ENCODE peak calls at places on chromosome 12, in four cellular contexts. V is fibroblast of the aortic adventitia; Q is activated CD8-positive, alpha-beta memory T cell treated with anti-CD3 and anti-CD28 coated beads for 48 hours; F is GM23248. B is an unnamed sample.

GRCh38 chr12:52037248-52037861 is 13.9 kb upstream of the NR4A1 start:
- DNase-seq in V (peak), Q (no peak), F (peak), B (peak)

GRCh38 chr12:111411187-111411764 is 5.6 kb downstream of the SH2B3 start:
- DNase-seq in V (no peak), Q (no peak), F (peak), B (peak)

GRCh38 chr12:33427071-33427470 is 12.5 kb downstream of the SYT10 start:
- DNase-seq in V (peak), Q (no peak), F (no peak), B (peak)

GRCh38 chr12:8033153-8034044 is 883 bp downstream of the FOXJ2 start:
- DNase-seq in V (no peak), Q (no peak), F (peak), B (peak)

GRCh38 chr12:9345163-9345562 is 137.0 kb upstream of the PZP start:
- DNase-seq in V (no peak), Q (no peak), F (no peak), B (no peak)

GRCh38 chr12:73906757-73907156 is 630.9 kb upstream of the ATXN7L3B start:
- DNase-seq in V (no peak), Q (no peak), F (no peak), B (no peak)

GRCh38 chr12:118371354-118372282 is 1.1 kb downstream of the TAOK3 start:
- DNase-seq in V (no peak), Q (no peak), F (peak), B (peak)

GRCh38 chr12:127494961-127495915 is 771.7 kb upstream of the TMEM132C start:
- DNase-seq in V (no peak), Q (no peak), F (no peak), B (no peak)

GRCh38 chr12:62659457-62660295 is 193.1 kb downstream of the MON2 start:
- DNase-seq in V (no peak), Q (no peak), F (peak), B (peak)

GRCh38 chr12:50569876-50570275 is 65.1 kb downstream of the DIP2B start:
- DNase-seq in V (peak), Q (no peak), F (peak), B (no peak)

GRCh38 chr12:96172981-96173380 is 21.2 kb upstream of the ELK3 start:
- DNase-seq in V (no peak), Q (no peak), F (no peak), B (no peak)

GRCh38 chr12:91219511-91219910 is 36.9 kb upstream of the DCN start:
- DNase-seq in V (peak), Q (no peak), F (peak), B (peak)

GRCh38 chr12:101459642-101460346 is 15.3 kb upstream of the SPIC start:
- DNase-seq in V (peak), Q (no peak), F (peak), B (peak)

GRCh38 chr12:43480591-43480990 is 71.4 kb downstream of the ADAMTS20 start:
- DNase-seq in V (no peak), Q (no peak), F (no peak), B (no peak)

GRCh38 chr12:67766370-67766769 is 117.8 kb downstream of the DYRK2 start:
- DNase-seq in V (peak), Q (no peak), F (peak), B (peak)

GRCh38 chr12:124698998-124699305 is 131.5 kb upstream of the NCOR2 start:
- DNase-seq in V (no peak), Q (no peak), F (no peak), B (no peak)

GRCh38 chr12:124588689-124589318 is 21.4 kb upstream of the NCOR2 start:
- DNase-seq in V (peak), Q (no peak), F (peak), B (peak)

GRCh38 chr12:2410490-2410889 is 357.7 kb downstream of the CACNA1C start:
- DNase-seq in V (no peak), Q (no peak), F (no peak), B (no peak)

GRCh38 chr12:102513272-102513671 is 32.9 kb upstream of the IGF1 start:
- DNase-seq in V (no peak), Q (no peak), F (no peak), B (no peak)

GRCh38 chr12:109147954-109148353 is 31.6 kb downstream of the ACACB start:
- DNase-seq in V (peak), Q (no peak), F (peak), B (no peak)

GRCh38 chr12:98736352-98737326 is 91.5 kb downstream of the APAF1 start:
- DNase-seq in V (no peak), Q (no peak), F (no peak), B (peak)

GRCh38 chr12:87816186-87816585 is 213.0 kb downstream of the C12orf50 start:
- DNase-seq in V (peak), Q (no peak), F (peak), B (peak)

GRCh38 chr12:13102481-13103195 is 829 bp downstream of the GSG1 start:
- DNase-seq in V (peak), Q (no peak), F (peak), B (no peak)

GRCh38 chr12:31732926-31733548 is 4.2 kb upstream of the AMN1 start:
- DNase-seq in V (peak), Q (peak), F (peak), B (peak)

GRCh38 chr12:132249747-132250478 is 79.5 kb downstream of the GALNT9 start:
- DNase-seq in V (no peak), Q (no peak), F (no peak), B (no peak)

GRCh38 chr12:67797316-67797741 is 148.8 kb downstream of the DYRK2 start:
- DNase-seq in V (peak), Q (no peak), F (peak), B (peak)

GRCh38 chr12:104514127-104514810 is 57.5 kb downstream of the CHST11 start:
- DNase-seq in V (no peak), Q (no peak), F (no peak), B (no peak)

GRCh38 chr12:104263580-104264358 is 39.8 kb upstream of the EID3 start:
- DNase-seq in V (peak), Q (no peak), F (peak), B (no peak)